ENCODE peak calls at places on chromosome 16, in ten cellular contexts. One of them, this sample, is unnamed. For H3K4me1, the result is how much of the 10 kb centered on the place peaks cover.

GRCh38 chr16:30875881-30876791 is 17.7 kb downstream of the BCL7C start:
- DNase-seq in ascending aorta: no peak
- DNase-seq in esophagus squamous epithelium: no peak
- DNase-seq in uterus: no peak
- DNase-seq in IMR-90: peak
- DNase-seq in heart right ventricle: no peak
- DNase-seq in small intestine: peak
- DNase-seq in SJCRH30: peak
- DNase-seq in CD8-positive, alpha-beta T cell: peak
- DNase-seq in adrenal gland: no peak
- DNase-seq in this sample: no peak

GRCh38 chr16:79508294-79508693 is 92.2 kb downstream of the MAF start:
- DNase-seq in IMR-90: no peak
- DNase-seq in ascending aorta: no peak
- DNase-seq in small intestine: no peak
- DNase-seq in uterus: no peak
- DNase-seq in CD8-positive, alpha-beta T cell: no peak
- DNase-seq in esophagus squamous epithelium: no peak
- DNase-seq in heart right ventricle: no peak
- DNase-seq in adrenal gland: no peak
- DNase-seq in SJCRH30: no peak
- DNase-seq in this sample: no peak

GRCh38 chr16:13633381-13633861 is 286.5 kb upstream of the ERCC4 start:
- DNase-seq in SJCRH30: no peak
- DNase-seq in esophagus squamous epithelium: no peak
- DNase-seq in uterus: no peak
- DNase-seq in IMR-90: no peak
- DNase-seq in ascending aorta: no peak
- DNase-seq in CD8-positive, alpha-beta T cell: no peak
- DNase-seq in small intestine: no peak
- DNase-seq in adrenal gland: no peak
- DNase-seq in heart right ventricle: no peak
- DNase-seq in this sample: no peak

GRCh38 chr16:67260426-67261063 is 11.8 kb downstream of the SLC9A5 start:
- DNase-seq in SJCRH30: peak
- DNase-seq in heart right ventricle: no peak
- DNase-seq in esophagus squamous epithelium: no peak
- DNase-seq in adrenal gland: no peak
- DNase-seq in small intestine: peak
- DNase-seq in ascending aorta: no peak
- DNase-seq in IMR-90: peak
- DNase-seq in CD8-positive, alpha-beta T cell: no peak
- DNase-seq in uterus: no peak
- DNase-seq in this sample: no peak

GRCh38 chr16:31042866-31043265 is 9.5 kb downstream of the STX4 start:
- DNase-seq in ascending aorta: no peak
- DNase-seq in small intestine: no peak
- DNase-seq in CD8-positive, alpha-beta T cell: no peak
- DNase-seq in IMR-90: no peak
- DNase-seq in uterus: no peak
- DNase-seq in adrenal gland: no peak
- DNase-seq in esophagus squamous epithelium: no peak
- DNase-seq in heart right ventricle: no peak
- DNase-seq in SJCRH30: no peak
- DNase-seq in this sample: no peak

GRCh38 chr16:66606000-66606751 is 1.7 kb downstream of the CMTM3 start:
- DNase-seq in uterus: no peak
- DNase-seq in heart right ventricle: no peak
- DNase-seq in CD8-positive, alpha-beta T cell: no peak
- DNase-seq in IMR-90: no peak
- DNase-seq in ascending aorta: no peak
- DNase-seq in small intestine: no peak
- DNase-seq in adrenal gland: no peak
- DNase-seq in esophagus squamous epithelium: no peak
- DNase-seq in SJCRH30: no peak
- DNase-seq in this sample: no peak

GRCh38 chr16:73052441-73053030 is 4.6 kb upstream of the ZFHX3 start:
- DNase-seq in small intestine: no peak
- DNase-seq in adrenal gland: no peak
- DNase-seq in uterus: no peak
- DNase-seq in IMR-90: no peak
- DNase-seq in CD8-positive, alpha-beta T cell: no peak
- DNase-seq in esophagus squamous epithelium: no peak
- DNase-seq in ascending aorta: no peak
- DNase-seq in SJCRH30: no peak
- DNase-seq in heart right ventricle: no peak
- DNase-seq in this sample: no peak

GRCh38 chr16:2776500-2777139 is 460 bp downstream of the ELOB start:
- DNase-seq in ascending aorta: no peak
- DNase-seq in small intestine: no peak
- DNase-seq in uterus: peak
- DNase-seq in CD8-positive, alpha-beta T cell: no peak
- DNase-seq in IMR-90: no peak
- DNase-seq in SJCRH30: peak
- DNase-seq in adrenal gland: no peak
- DNase-seq in esophagus squamous epithelium: no peak
- DNase-seq in heart right ventricle: no peak
- DNase-seq in this sample: peak

GRCh38 chr16:57755061-57755684 is 19.6 kb downstream of the KATNB1 start:
- DNase-seq in ascending aorta: no peak
- DNase-seq in CD8-positive, alpha-beta T cell: no peak
- DNase-seq in small intestine: no peak
- DNase-seq in adrenal gland: no peak
- DNase-seq in IMR-90: no peak
- DNase-seq in heart right ventricle: no peak
- DNase-seq in SJCRH30: no peak
- DNase-seq in esophagus squamous epithelium: no peak
- DNase-seq in uterus: no peak
- DNase-seq in this sample: no peak

GRCh38 chr16:71408536-71408935 is 33.3 kb downstream of the TLE7 start:
- DNase-seq in uterus: no peak
- DNase-seq in SJCRH30: no peak
- DNase-seq in ascending aorta: no peak
- DNase-seq in IMR-90: no peak
- DNase-seq in small intestine: no peak
- DNase-seq in adrenal gland: no peak
- DNase-seq in CD8-positive, alpha-beta T cell: no peak
- DNase-seq in esophagus squamous epithelium: no peak
- DNase-seq in heart right ventricle: no peak
- DNase-seq in this sample: no peak

GRCh38 chr16:75486014-75486404 is 9.2 kb downstream of the CHST6 start:
- DNase-seq in adrenal gland: no peak
- DNase-seq in CD8-positive, alpha-beta T cell: no peak
- DNase-seq in uterus: no peak
- DNase-seq in IMR-90: no peak
- DNase-seq in heart right ventricle: no peak
- DNase-seq in ascending aorta: no peak
- DNase-seq in small intestine: peak
- DNase-seq in SJCRH30: peak
- DNase-seq in esophagus squamous epithelium: no peak
- DNase-seq in this sample: no peak

GRCh38 chr16:24539850-24540484 is 601 bp downstream of the RBBP6 start:
- DNase-seq in heart right ventricle: peak
- DNase-seq in ascending aorta: peak
- DNase-seq in esophagus squamous epithelium: no peak
- DNase-seq in IMR-90: peak
- DNase-seq in SJCRH30: peak
- DNase-seq in adrenal gland: no peak
- DNase-seq in CD8-positive, alpha-beta T cell: no peak
- DNase-seq in small intestine: peak
- DNase-seq in uterus: peak
- DNase-seq in this sample: peak

GRCh38 chr16:24541534-24541933 is 2.2 kb downstream of the RBBP6 start:
- DNase-seq in IMR-90: no peak
- DNase-seq in adrenal gland: no peak
- DNase-seq in uterus: no peak
- DNase-seq in esophagus squamous epithelium: no peak
- DNase-seq in SJCRH30: no peak
- DNase-seq in small intestine: peak
- DNase-seq in CD8-positive, alpha-beta T cell: no peak
- DNase-seq in heart right ventricle: no peak
- DNase-seq in ascending aorta: no peak
- DNase-seq in this sample: no peak

GRCh38 chr16:24540575-24541240 is 1.3 kb downstream of the RBBP6 start:
- DNase-seq in esophagus squamous epithelium: no peak
- DNase-seq in uterus: no peak
- DNase-seq in ascending aorta: no peak
- DNase-seq in adrenal gland: no peak
- DNase-seq in IMR-90: peak
- DNase-seq in heart right ventricle: no peak
- DNase-seq in SJCRH30: no peak
- DNase-seq in small intestine: peak
- DNase-seq in CD8-positive, alpha-beta T cell: no peak
- DNase-seq in this sample: no peak

GRCh38 chr16:24544640-24545039 is 5.3 kb downstream of the RBBP6 start:
- DNase-seq in SJCRH30: no peak
- DNase-seq in uterus: no peak
- DNase-seq in small intestine: no peak
- DNase-seq in esophagus squamous epithelium: no peak
- DNase-seq in heart right ventricle: no peak
- DNase-seq in adrenal gland: no peak
- DNase-seq in ascending aorta: no peak
- DNase-seq in IMR-90: peak
- DNase-seq in CD8-positive, alpha-beta T cell: no peak
- DNase-seq in this sample: no peak

GRCh38 chr16:24543949-24544348 is 4.6 kb downstream of the RBBP6 start:
- DNase-seq in adrenal gland: no peak
- DNase-seq in heart right ventricle: no peak
- DNase-seq in CD8-positive, alpha-beta T cell: no peak
- DNase-seq in small intestine: no peak
- DNase-seq in IMR-90: no peak
- DNase-seq in ascending aorta: no peak
- DNase-seq in esophagus squamous epithelium: no peak
- DNase-seq in uterus: no peak
- DNase-seq in SJCRH30: no peak
- DNase-seq in this sample: no peak
- H3K27ac ChIP-seq in adrenal gland: peak
- H3K27ac ChIP-seq in heart right ventricle: no peak
- H3K27ac ChIP-seq in CD8-positive, alpha-beta T cell: no peak
- H3K27ac ChIP-seq in small intestine: no peak
- H3K27ac ChIP-seq in IMR-90: no peak
- H3K27ac ChIP-seq in ascending aorta: peak
- H3K27ac ChIP-seq in esophagus squamous epithelium: no peak
- H3K27ac ChIP-seq in uterus: peak
- H3K27ac ChIP-seq in SJCRH30: no peak
- H3K27ac ChIP-seq in this sample: no peak

GRCh38 chr16:638034-638543 is 2.0 kb upstream of the METTL26 start:
- DNase-seq in CD8-positive, alpha-beta T cell: no peak
- DNase-seq in heart right ventricle: no peak
- DNase-seq in SJCRH30: no peak
- DNase-seq in ascending aorta: no peak
- DNase-seq in IMR-90: no peak
- DNase-seq in esophagus squamous epithelium: no peak
- DNase-seq in uterus: no peak
- DNase-seq in adrenal gland: peak
- DNase-seq in small intestine: no peak
- DNase-seq in this sample: no peak

GRCh38 chr16:637081-638018 is 1.2 kb upstream of the METTL26 start:
- DNase-seq in IMR-90: peak
- DNase-seq in CD8-positive, alpha-beta T cell: no peak
- DNase-seq in ascending aorta: no peak
- DNase-seq in small intestine: peak
- DNase-seq in heart right ventricle: peak
- DNase-seq in uterus: peak
- DNase-seq in esophagus squamous epithelium: no peak
- DNase-seq in adrenal gland: peak
- DNase-seq in SJCRH30: peak
- DNase-seq in this sample: peak

GRCh38 chr16:640614-641013 is 1.0 kb upstream of the MCRIP2 start:
- DNase-seq in esophagus squamous epithelium: no peak
- DNase-seq in SJCRH30: no peak
- DNase-seq in CD8-positive, alpha-beta T cell: no peak
- DNase-seq in small intestine: no peak
- DNase-seq in ascending aorta: no peak
- DNase-seq in heart right ventricle: no peak
- DNase-seq in uterus: no peak
- DNase-seq in adrenal gland: no peak
- DNase-seq in IMR-90: no peak
- DNase-seq in this sample: no peak

GRCh38 chr16:636206-637080 is at the start of gene METTL26:
- DNase-seq in adrenal gland: peak
- DNase-seq in heart right ventricle: peak
- DNase-seq in ascending aorta: peak
- DNase-seq in esophagus squamous epithelium: peak
- DNase-seq in IMR-90: peak
- DNase-seq in SJCRH30: peak
- DNase-seq in CD8-positive, alpha-beta T cell: peak
- DNase-seq in uterus: peak
- DNase-seq in small intestine: peak
- DNase-seq in this sample: peak

DNA sequence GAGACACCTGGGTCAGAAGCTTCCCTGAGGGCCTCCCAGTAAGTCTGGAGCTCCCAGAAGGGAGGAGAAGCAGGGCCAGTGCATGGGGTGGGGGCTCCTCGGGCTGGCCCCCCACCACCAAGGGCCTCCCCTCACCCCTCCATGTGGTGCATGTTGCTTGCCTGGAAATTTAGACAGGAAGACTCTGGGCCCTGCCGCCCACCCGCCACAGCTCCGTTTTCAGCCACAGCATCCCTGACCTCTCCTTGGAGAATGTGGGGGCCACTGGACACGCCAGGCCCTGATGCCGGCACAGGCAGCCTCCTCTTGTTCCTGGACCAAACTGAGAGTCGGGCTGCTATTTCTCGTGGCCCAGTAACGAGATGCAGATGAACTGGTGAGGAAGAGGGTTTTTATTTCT is 2.7 kb upstream of the METTL26 start:
- DNase-seq in ascending aorta: no peak
- DNase-seq in small intestine: no peak
- DNase-seq in uterus: no peak
- DNase-seq in IMR-90: no peak
- DNase-seq in esophagus squamous epithelium: no peak
- DNase-seq in heart right ventricle: no peak
- DNase-seq in adrenal gland: no peak
- DNase-seq in SJCRH30: no peak
- DNase-seq in CD8-positive, alpha-beta T cell: no peak
- DNase-seq in this sample: no peak
- H3K4me1 ChIP-seq in ascending aorta: under half
- H3K4me1 ChIP-seq in small intestine: under half
- H3K4me1 ChIP-seq in uterus: under half
- H3K4me1 ChIP-seq in IMR-90: under half
- H3K4me1 ChIP-seq in esophagus squamous epithelium: under half
- H3K4me1 ChIP-seq in heart right ventricle: under half
- H3K4me1 ChIP-seq in adrenal gland: under half
- H3K4me1 ChIP-seq in SJCRH30: under half
- H3K4me1 ChIP-seq in CD8-positive, alpha-beta T cell: under half
- H3K4me1 ChIP-seq in this sample: under half

GRCh38 chr16:84724619-84725307 is 25.0 kb downstream of the USP10 start:
- DNase-seq in uterus: peak
- DNase-seq in CD8-positive, alpha-beta T cell: no peak
- DNase-seq in ascending aorta: no peak
- DNase-seq in heart right ventricle: no peak
- DNase-seq in small intestine: peak
- DNase-seq in esophagus squamous epithelium: no peak
- DNase-seq in adrenal gland: no peak
- DNase-seq in IMR-90: peak
- DNase-seq in SJCRH30: no peak
- DNase-seq in this sample: no peak
- H3K27ac ChIP-seq in uterus: peak
- H3K27ac ChIP-seq in CD8-positive, alpha-beta T cell: no peak
- H3K27ac ChIP-seq in ascending aorta: no peak
- H3K27ac ChIP-seq in heart right ventricle: no peak
- H3K27ac ChIP-seq in small intestine: peak
- H3K27ac ChIP-seq in esophagus squamous epithelium: no peak
- H3K27ac ChIP-seq in adrenal gland: no peak
- H3K27ac ChIP-seq in IMR-90: peak
- H3K27ac ChIP-seq in SJCRH30: no peak
- H3K27ac ChIP-seq in this sample: no peak

GRCh38 chr16:10688726-10689125 is 6.0 kb downstream of the TEKT5 start:
- DNase-seq in small intestine: no peak
- DNase-seq in SJCRH30: no peak
- DNase-seq in ascending aorta: no peak
- DNase-seq in adrenal gland: no peak
- DNase-seq in esophagus squamous epithelium: no peak
- DNase-seq in CD8-positive, alpha-beta T cell: no peak
- DNase-seq in IMR-90: no peak
- DNase-seq in heart right ventricle: no peak
- DNase-seq in uterus: no peak
- DNase-seq in this sample: no peak
- H3K4me1 ChIP-seq in small intestine: under half
- H3K4me1 ChIP-seq in SJCRH30: under half
- H3K4me1 ChIP-seq in ascending aorta: under half
- H3K4me1 ChIP-seq in adrenal gland: under half
- H3K4me1 ChIP-seq in esophagus squamous epithelium: under half
- H3K4me1 ChIP-seq in CD8-positive, alpha-beta T cell: under half
- H3K4me1 ChIP-seq in IMR-90: under half
- H3K4me1 ChIP-seq in heart right ventricle: under half
- H3K4me1 ChIP-seq in uterus: under half
- H3K4me1 ChIP-seq in this sample: under half